ENCODE peak calls at places on chromosomes 13 and 19, in eight cellular contexts. O is CD4-positive, alpha-beta T cell; E is breast epithelium; H is cardiac fibroblast; B is astrocyte of the cerebellum; D is neural crest cell; R is AG04450; P is kidney. L is an unnamed sample.

GRCh38 chr13:109157275-109157674 is 527.9 kb downstream of the MYO16 start:
- DNase-seq in E (no peak), D (no peak), P (no peak), H (no peak), R (no peak), O (no peak), B (no peak), L (no peak)

GRCh38 chr19:57239982-57240310 is 486 bp upstream of the ZNF805 start:
- DNase-seq in P (no peak), H (peak), R (no peak), B (no peak), D (no peak), E (no peak), O (no peak), L (no peak)

GRCh38 chr19:42422576-42423461 is 4.4 kb downstream of the LIPE start:
- DNase-seq in H (no peak), D (peak), R (no peak), O (peak), B (no peak), P (peak), E (no peak), L (no peak)

GRCh38 chr13:66624302-66624701 is 605.8 kb downstream of the PCDH9 start:
- DNase-seq in E (no peak), P (no peak), D (no peak), B (no peak), H (no peak), R (no peak), O (no peak), L (no peak)

GRCh38 chr13:87094646-87095045 is 576.5 kb upstream of the SLITRK5 start:
- DNase-seq in P (no peak), E (no peak), D (no peak), R (no peak), B (no peak), O (no peak), H (peak), L (no peak)

GRCh38 chr13:70544706-70545105 is 436.5 kb upstream of the KLHL1 start:
- DNase-seq in P (no peak), D (no peak), R (no peak), E (no peak), B (no peak), O (no peak), H (no peak), L (no peak)

GRCh38 chr19:14081797-14082674 is 3.5 kb downstream of the C19orf67 start:
- DNase-seq in B (no peak), R (no peak), H (no peak), D (no peak), P (peak), O (no peak), E (peak), L (no peak)

GRCh38 chr13:66265446-66265845 is 964.7 kb downstream of the PCDH9 start:
- DNase-seq in D (no peak), H (no peak), E (no peak), R (no peak), B (peak), P (no peak), O (no peak), L (no peak)

GRCh38 chr13:20512042-20512683 is 13.5 kb downstream of the CRYL1 start:
- DNase-seq in E (no peak), D (peak), O (no peak), B (no peak), R (no peak), P (no peak), H (no peak), L (no peak)

GRCh38 chr19:19039901-19040300 is 6.5 kb downstream of the ARMC6 start:
- DNase-seq in E (no peak), D (no peak), R (no peak), H (no peak), O (no peak), P (no peak), B (no peak), L (no peak)

GRCh38 chr13:113919761-113920160 is 54.1 kb downstream of the C13orf46 start:
- DNase-seq in H (no peak), P (no peak), O (no peak), B (no peak), E (no peak), R (no peak), D (no peak), L (no peak)

GRCh38 chr13:97659602-97660001 is 225.6 kb downstream of the RAP2A start:
- DNase-seq in B (no peak), P (no peak), O (no peak), E (no peak), R (peak), H (peak), D (no peak), L (no peak)

GRCh38 chr19:45767881-45768643 is 990 bp downstream of the SIX5 start:
- DNase-seq in O (no peak), E (peak), R (no peak), B (peak), D (peak), P (peak), H (peak), L (no peak)

GRCh38 chr13:31846182-31846938 is 107.0 kb downstream of the RXFP2 start:
- DNase-seq in E (peak), R (peak), H (peak), P (peak), D (peak), B (peak), O (peak), L (peak)

GRCh38 chr19:55173717-55174409 is 6.2 kb downstream of the SYT5 start:
- DNase-seq in O (no peak), B (no peak), E (no peak), R (no peak), H (peak), P (no peak), D (peak), L (peak)

GRCh38 chr19:812049-812816 is 9.5 kb downstream of the PLPPR3 start:
- DNase-seq in B (no peak), H (no peak), E (no peak), O (no peak), R (no peak), P (peak), D (no peak), L (no peak)

GRCh38 chr13:113809934-113810333 is 50.9 kb downstream of the TMEM255B start:
- DNase-seq in B (no peak), E (no peak), P (no peak), D (no peak), H (no peak), O (no peak), R (no peak), L (no peak)

GRCh38 chr19:46787331-46788100 is 878 bp downstream of the SLC1A5 start:
- DNase-seq in H (peak), R (no peak), B (no peak), O (no peak), E (no peak), D (peak), P (peak), L (no peak)

DNA sequence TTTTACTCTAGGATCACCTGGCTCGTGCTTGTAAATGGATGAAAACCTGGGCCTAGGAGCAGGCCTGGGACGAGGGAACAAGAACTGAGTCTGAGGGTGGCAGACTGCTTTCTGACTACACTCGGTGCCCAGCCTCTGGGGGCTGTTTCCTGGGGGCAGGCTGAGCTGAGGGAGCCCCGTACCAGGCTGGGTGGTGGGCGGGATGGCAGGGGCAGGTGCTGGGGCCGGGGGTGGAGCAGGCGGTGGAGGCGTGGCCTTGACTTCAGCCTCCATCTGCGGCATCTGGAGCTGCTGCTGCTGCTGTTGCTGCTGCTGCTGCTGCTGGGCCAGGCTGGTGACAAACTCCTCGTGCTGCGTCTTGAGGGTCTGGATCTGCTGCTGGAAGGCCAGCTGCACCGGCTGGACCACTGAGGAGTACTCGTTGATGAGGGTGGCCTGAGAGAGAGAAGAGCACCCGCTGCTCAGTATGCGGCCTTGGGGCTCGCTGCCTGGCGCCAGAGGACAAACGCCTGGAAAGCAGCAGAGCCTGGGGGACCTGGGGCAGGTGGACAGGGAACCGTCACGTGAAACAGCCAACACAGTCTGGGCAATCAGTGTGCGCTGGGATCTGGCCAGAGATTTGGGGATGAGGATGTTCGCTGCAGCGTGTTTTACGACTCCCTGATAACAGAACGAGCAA is 12.6 kb downstream of the CHERP start:
- DNase-seq in O (no peak), E (no peak), B (no peak), P (no peak), D (no peak), R (no peak), H (no peak), L (no peak)
- TF ChIP-seq CTCF in O (no peak), E (no peak), B (no peak), P (no peak), D (no peak), R (no peak), H (no peak), L (no peak)

DNA sequence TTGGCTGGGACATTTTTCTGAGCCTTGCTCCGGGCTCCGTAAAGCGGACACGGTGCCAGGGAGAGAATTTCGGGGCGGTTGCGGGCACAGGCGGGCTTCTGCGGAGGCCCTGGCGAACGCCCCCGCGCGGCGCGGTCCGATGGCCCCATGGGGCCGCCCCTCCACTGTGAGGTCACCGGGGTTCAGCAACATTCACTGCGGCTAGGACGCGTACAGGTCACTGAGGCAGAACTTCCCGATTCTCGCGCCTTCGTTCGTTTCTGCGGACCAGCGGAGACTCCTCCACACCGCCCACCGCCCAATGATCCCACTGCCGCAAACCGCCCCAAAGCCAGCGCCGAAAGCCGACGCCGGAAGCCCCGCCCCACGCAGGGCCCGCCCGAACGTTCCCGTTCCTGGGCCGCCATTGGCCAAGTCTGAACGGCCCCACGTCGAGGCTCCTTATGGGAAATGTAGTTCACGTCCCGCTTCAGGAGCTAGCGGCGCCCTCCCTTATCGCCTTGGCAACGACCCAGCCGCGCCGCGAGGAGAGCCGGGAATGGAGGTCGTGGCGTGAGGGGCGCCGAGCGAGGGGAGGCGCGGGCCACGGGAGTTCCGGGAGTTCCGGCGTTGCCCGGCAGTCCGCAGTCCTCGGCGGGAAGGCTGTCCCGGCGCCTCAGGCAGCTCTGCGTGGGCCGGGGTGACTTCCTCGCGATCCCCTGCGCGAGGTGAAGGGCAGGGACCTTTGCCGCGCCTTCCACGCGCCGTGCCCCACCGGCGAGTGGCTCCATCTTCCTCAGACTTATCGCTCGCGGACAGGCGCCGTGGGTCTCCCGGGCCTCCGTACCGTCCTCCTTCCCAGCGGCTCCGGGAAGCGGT is at the start of gene ZNF584:
- DNase-seq in O (peak), H (peak), P (peak), D (peak), R (peak), B (peak), E (peak), L (peak)
- TF ChIP-seq CTCF in O (no peak), H (peak), P (no peak), D (no peak), R (peak), B (no peak), E (no peak), L (no peak)

DNA sequence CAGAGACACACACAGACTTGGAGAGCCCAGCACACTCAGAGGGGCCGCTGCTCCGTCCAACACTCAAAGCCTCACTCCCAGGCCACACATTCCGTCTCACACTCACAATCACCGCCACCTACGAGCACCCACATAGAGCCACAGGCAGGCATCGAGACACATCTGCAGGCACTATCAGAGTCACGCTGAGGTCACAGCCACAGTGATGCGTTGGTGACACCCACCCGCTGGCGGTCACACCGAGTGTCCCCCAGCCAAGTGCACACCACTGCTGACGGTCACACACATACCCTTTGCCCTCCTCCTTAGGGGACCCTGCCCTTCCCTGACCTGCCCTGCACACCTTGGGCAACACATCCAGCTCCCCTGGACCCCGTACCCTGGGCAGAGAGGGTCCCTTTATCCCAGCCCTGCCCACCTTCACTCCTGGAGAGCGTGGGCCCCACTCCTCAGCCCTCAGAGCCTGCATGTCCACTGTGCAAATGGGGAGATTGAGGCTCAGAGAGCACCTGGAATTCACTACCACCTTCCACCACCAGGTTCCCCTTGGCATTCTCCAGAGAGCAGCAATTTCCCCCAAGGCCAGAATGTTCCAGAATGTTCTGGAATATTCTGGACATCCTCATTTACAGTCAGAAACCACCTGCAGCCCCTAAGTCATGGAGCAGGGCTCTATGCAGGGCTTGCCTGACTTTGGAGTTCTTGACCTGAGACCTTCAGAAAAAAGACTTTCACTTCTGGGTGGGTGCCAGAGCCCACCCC is 5.4 kb downstream of the FUT5 start:
- DNase-seq in E (no peak), O (no peak), H (no peak), D (no peak), R (no peak), B (no peak), P (no peak), L (no peak)
- TF ChIP-seq CTCF in E (no peak), O (no peak), H (peak), D (peak), R (peak), B (peak), P (no peak), L (no peak)

GRCh38 chr13:35211949-35212348 is 264.5 kb downstream of the MAB21L1 start:
- DNase-seq in P (no peak), D (no peak), E (no peak), O (no peak), R (no peak), B (no peak), H (no peak), L (no peak)

GRCh38 chr13:35208587-35208986 is 266.5 kb downstream of the NBEA start:
- DNase-seq in E (no peak), P (no peak), O (no peak), H (no peak), R (no peak), B (no peak), D (no peak), L (no peak)

GRCh38 chr13:35213911-35214310 is 262.6 kb downstream of the MAB21L1 start:
- DNase-seq in O (no peak), B (no peak), E (no peak), D (no peak), R (no peak), P (no peak), H (no peak), L (no peak)

DNA sequence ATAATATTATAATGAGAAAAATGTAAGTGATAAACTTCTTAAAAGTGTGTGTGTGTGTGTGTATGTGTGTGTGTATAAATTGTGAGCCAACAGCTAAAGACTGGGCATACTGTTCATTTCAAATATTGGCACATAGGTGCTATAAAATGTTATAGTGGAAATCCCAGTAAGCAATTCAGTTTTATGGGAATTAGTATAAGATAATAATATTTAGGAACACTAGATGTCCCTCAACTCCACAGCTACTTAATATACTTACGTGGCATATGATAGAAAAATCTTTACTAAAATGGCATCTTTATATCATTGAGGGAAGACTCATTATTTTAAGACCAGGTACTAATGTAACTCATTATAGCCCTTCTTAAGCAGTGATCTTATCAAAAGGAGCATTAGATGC is 266.3 kb downstream of the MAB21L1 start:
- DNase-seq in R (no peak), H (peak), E (no peak), O (no peak), P (no peak), B (no peak), D (no peak), L (no peak)
- TF ChIP-seq CTCF in R (no peak), H (no peak), E (no peak), O (no peak), P (no peak), B (no peak), D (no peak), L (no peak)

GRCh38 chr19:50882188-50882587 is 8.9 kb downstream of the KLK2 start:
- DNase-seq in B (no peak), H (no peak), P (no peak), R (no peak), E (no peak), O (no peak), D (no peak), L (no peak)
- TF ChIP-seq CTCF in B (no peak), H (no peak), P (no peak), R (no peak), E (no peak), O (no peak), D (no peak), L (no peak)

DNA sequence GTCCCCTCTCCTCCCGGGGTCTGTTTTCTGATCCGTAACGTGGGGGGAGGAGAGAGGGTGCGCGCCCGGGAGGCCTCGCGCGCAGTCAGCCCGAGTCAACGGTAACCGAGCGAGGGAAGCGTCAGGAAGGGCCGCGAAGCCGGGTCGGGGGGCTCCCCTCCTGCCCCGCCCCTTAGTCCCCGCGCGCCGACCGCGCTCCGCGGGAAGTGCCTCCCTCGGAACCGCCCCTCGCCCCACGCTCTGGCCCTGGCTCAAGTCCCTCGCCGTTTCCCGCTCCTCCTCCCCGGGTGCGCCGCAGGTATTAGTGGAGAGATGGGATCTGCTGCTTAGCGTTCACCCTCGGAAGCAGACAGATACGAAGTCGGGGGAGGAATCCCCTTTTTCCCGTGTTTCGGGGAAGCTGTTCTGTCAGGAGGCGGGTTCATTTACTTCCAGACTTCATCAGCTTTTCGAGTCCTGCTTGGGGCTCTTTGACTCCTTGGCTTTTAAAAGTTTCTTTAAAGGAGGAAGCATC is 770 bp downstream of the HNRNPM start:
- DNase-seq in B (no peak), E (peak), H (peak), D (peak), R (no peak), O (peak), P (peak), L (no peak)
- TF ChIP-seq CTCF in B (no peak), E (no peak), H (no peak), D (no peak), R (no peak), O (no peak), P (no peak), L (no peak)

GRCh38 chr19:2032296-2032941 is 16.9 kb upstream of the BTBD2 start:
- DNase-seq in D (no peak), O (peak), E (peak), R (no peak), H (peak), B (no peak), P (peak), L (peak)

GRCh38 chr19:2021453-2022140 is 6.1 kb upstream of the BTBD2 start:
- DNase-seq in D (no peak), O (no peak), E (no peak), B (no peak), P (no peak), R (no peak), H (no peak), L (no peak)

GRCh38 chr19:2022289-2022688 is 6.8 kb upstream of the BTBD2 start:
- DNase-seq in R (no peak), D (no peak), P (no peak), H (no peak), B (no peak), O (no peak), E (no peak), L (no peak)

GRCh38 chr19:2026770-2027169 is 11.3 kb upstream of the BTBD2 start:
- DNase-seq in E (no peak), H (no peak), P (no peak), B (no peak), R (no peak), D (no peak), O (no peak), L (no peak)

DNA sequence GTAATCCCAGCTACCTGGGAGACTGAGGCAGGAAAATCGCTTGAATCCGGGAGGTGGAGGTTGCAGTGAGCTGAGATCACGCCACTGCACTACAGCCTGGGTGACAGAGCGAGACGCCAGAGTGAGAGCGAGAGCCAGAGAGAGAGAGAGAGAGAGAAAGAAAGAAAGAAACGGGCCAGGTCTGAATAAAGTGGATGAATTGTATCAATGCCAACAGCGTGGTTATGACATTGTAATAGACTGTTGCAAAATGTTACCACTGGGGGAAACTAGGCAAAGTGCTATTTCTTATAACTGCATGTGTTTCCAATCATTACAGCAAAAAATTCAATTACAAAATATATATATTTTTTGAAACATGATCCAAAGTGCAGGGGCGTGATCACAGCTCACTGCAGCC is 11.8 kb upstream of the BTBD2 start:
- DNase-seq in H (peak), P (no peak), O (no peak), R (no peak), E (no peak), D (no peak), B (peak), L (peak)
- TF ChIP-seq CTCF in H (peak), P (no peak), O (no peak), R (no peak), E (peak), D (no peak), B (no peak), L (no peak)

L was measured in AG09319.